ENCODE peak calls at places on chromosomes 4 and X, in seven cellular contexts. I, A, F, O, N, Z and Y are unnamed samples.

GRCh38 chr4:26887809-26888208 is 27.2 kb downstream of the STIM2 start:
- DNase-seq in N (no peak), F (no peak), Z (no peak), I (no peak), O (no peak), A (no peak), Y (no peak)

GRCh38 chr4:123876640-123877039 is 480.0 kb downstream of the SPRY1 start:
- DNase-seq in Z (no peak), A (no peak), O (no peak), I (no peak), N (no peak), F (no peak), Y (no peak)

GRCh38 chrX:54808109-54808604 is 612 bp downstream of the MAGED2 start:
- DNase-seq in I (peak; percentile 31), O (peak; percentile 53), N (no peak), Z (peak; percentile 35), F (no peak), A (peak; percentile 20), Y (no peak)

GRCh38 chr4:123449780-123450179 is 53.2 kb downstream of the SPRY1 start:
- DNase-seq in A (no peak), Z (peak; percentile 90), F (peak; percentile 68), N (peak; percentile 91), I (peak; percentile 32), O (peak; percentile 20), Y (peak; percentile 30)

GRCh38 chr4:73730292-73730691 is 10.1 kb upstream of the CXCL8 start:
- DNase-seq in Z (peak; percentile 12), F (peak; percentile 56), O (peak; percentile 72), N (peak; percentile 89), A (no peak), I (peak; percentile 50), Y (no peak)

GRCh38 chrX:11426712-11427081 is 133.5 kb downstream of the AMELX start:
- DNase-seq in O (no peak), N (no peak), Z (no peak), F (no peak), I (no peak), A (no peak), Y (no peak)

GRCh38 chrX:39501822-39502221 is 595.9 kb downstream of the BCOR start:
- DNase-seq in F (no peak), N (no peak), O (no peak), Z (no peak), I (no peak), A (no peak), Y (no peak)

GRCh38 chr4:121150486-121150885 is 13.6 kb downstream of the TNIP3 start:
- DNase-seq in Z (no peak), N (no peak), O (no peak), I (no peak), F (no peak), A (no peak), Y (no peak)

GRCh38 chr4:102799816-102800215 is 27.5 kb downstream of the UBE2D3 start:
- DNase-seq in N (peak; percentile 24), I (no peak), Z (no peak), A (no peak), F (no peak), O (peak; percentile 62), Y (no peak)

GRCh38 chr4:3252831-3253641 is 4.1 kb downstream of the MSANTD1 start:
- DNase-seq in Z (no peak), N (no peak), A (no peak), I (no peak), O (no peak), F (no peak), Y (no peak)

GRCh38 chr4:69032847-69033638 is 63.2 kb upstream of the UGT2B7 start:
- DNase-seq in O (no peak), A (no peak), F (peak; percentile 16), N (peak; percentile 56), I (no peak), Z (no peak), Y (no peak)

GRCh38 chr4:76388160-76388908 is 32.6 kb downstream of the CCDC158 start:
- DNase-seq in Z (no peak), I (no peak), O (no peak), N (no peak), F (peak; percentile 21), A (no peak), Y (no peak)

GRCh38 chrX:53287493-53288138 is 6.2 kb upstream of the IQSEC2 start:
- DNase-seq in N (peak; percentile 84), I (peak; percentile 80), O (peak; percentile 82), Z (peak; percentile 91), A (no peak), F (peak; percentile 93), Y (peak; percentile 84)